ENCODE peak calls at places on chromosomes 5 and 9, in five cellular contexts. O, S, H, B and T are unnamed samples.

GRCh38 chr9:98171176-98171925 is 21.1 kb downstream of the CORO2A start:
- DNase-seq in B (no peak), H (no peak), O (no peak), S (no peak), T (no peak)

GRCh38 chr5:151183451-151184245 is 26.1 kb upstream of the ANXA6 start:
- DNase-seq in O (peak), S (no peak), B (no peak), H (peak), T (no peak)

GRCh38 chr9:114769664-114770063 is 36.2 kb downstream of the TNFSF15 start:
- DNase-seq in S (no peak), B (no peak), H (no peak), O (peak), T (no peak)

GRCh38 chr9:107760469-107761242 is 271.1 kb upstream of the KLF4 start:
- DNase-seq in O (no peak), H (no peak), S (no peak), B (no peak), T (peak)

GRCh38 chr5:87009146-87009545 is 258.5 kb upstream of the RASA1 start:
- DNase-seq in B (no peak), O (peak), S (no peak), H (peak), T (no peak)

GRCh38 chr9:98943682-98944129 is at the start of gene COL15A1:
- DNase-seq in S (peak), O (no peak), H (peak), B (peak), T (no peak)

GRCh38 chr5:56607074-56607473 is 208.3 kb upstream of the MAP3K1 start:
- DNase-seq in O (peak), H (no peak), B (no peak), S (no peak), T (peak)

GRCh38 chr9:27572566-27572917 is 739 bp downstream of the C9orf72 start:
- DNase-seq in H (peak), B (no peak), O (no peak), S (no peak), T (peak)

GRCh38 chr5:145568581-145568980 is 266.6 kb downstream of the PRELID2 start:
- DNase-seq in B (no peak), H (no peak), S (no peak), O (peak), T (no peak)

GRCh38 chr9:99130069-99130468 is 25.2 kb downstream of the TGFBR1 start:
- DNase-seq in B (no peak), O (no peak), H (no peak), S (no peak), T (peak)

GRCh38 chr9:124216474-124217176 is 41.1 kb upstream of the NEK6 start:
- DNase-seq in B (no peak), O (no peak), H (no peak), S (no peak), T (no peak)

GRCh38 chr5:145856285-145856818 is 16.5 kb downstream of the GRXCR2 start:
- DNase-seq in O (peak), B (peak), S (peak), H (peak), T (peak)

GRCh38 chr5:16894236-16895057 is 41.6 kb downstream of the MYO10 start:
- DNase-seq in S (peak), O (peak), H (peak), B (no peak), T (peak)

GRCh38 chr9:88380118-88380517 is 8.1 kb upstream of the SPIN1 start:
- DNase-seq in H (no peak), O (no peak), B (no peak), S (no peak), T (no peak)

GRCh38 chr5:111251941-111252340 is 27.8 kb downstream of the CAMK4 start:
- DNase-seq in O (peak), S (no peak), H (no peak), B (no peak), T (no peak)

GRCh38 chr9:76650692-76651091 is 113.5 kb upstream of the PCA3 start:
- DNase-seq in B (peak), S (no peak), H (no peak), O (no peak), T (no peak)

GRCh38 chr5:35924122-35924949 is 14.1 kb downstream of the CAPSL start:
- DNase-seq in H (peak), S (no peak), O (peak), B (no peak), T (no peak)

GRCh38 chr9:92048924-92049625 is 66.1 kb downstream of the SPTLC1 start:
- DNase-seq in B (peak), O (peak), S (no peak), H (no peak), T (peak)

DNA sequence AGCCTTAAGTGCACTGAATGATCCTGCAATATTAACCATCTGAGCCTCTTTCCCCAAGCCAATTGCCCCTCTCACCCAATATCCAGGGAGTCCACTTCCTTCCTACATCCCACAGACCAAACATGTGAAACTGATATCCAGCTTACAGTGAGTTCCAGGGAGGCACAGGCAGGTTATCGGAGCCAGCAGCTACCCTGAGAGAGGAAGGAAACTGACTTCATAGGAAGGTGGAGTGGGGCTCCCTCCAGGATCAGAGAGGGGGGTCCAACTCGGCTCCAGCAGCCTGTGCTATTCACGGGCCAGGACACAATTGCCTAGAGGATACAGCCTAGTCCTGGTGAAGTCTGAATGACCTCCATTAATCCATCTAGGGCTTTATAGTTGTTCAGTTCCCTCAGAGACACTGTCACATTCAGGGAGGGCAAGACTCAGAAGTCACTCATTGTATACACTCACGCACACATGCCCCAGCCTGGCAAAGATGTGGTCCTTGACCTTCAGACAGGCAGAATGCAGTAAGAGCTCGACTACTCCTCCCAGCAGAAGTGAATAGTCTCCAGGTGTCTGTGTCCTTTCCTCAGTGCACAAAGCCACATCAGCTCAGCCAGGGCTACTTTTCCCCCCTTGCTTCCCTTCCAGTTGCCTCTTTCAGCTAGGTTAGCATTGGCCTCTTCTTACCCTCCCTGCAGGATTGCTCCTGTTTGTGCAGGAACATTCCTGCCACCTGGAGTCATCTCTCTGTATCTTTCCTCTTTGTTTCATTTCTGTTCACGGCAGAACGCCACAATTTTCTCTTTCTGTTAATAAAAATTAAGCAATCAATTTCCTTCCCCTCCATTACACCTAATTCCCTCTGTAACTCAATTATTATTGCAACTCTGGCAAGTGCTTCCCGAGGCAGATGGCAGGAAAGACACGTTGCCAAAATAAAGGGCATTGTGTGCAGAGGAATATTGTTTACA is 501.7 kb downstream of the ARHGEF28 start:
- DNase-seq in S (no peak), O (peak), H (no peak), B (no peak), T (peak)
- H2BK5ac ChIP-seq in S (no peak), O (no peak), H (no peak), B (no peak), T (peak)

DNA sequence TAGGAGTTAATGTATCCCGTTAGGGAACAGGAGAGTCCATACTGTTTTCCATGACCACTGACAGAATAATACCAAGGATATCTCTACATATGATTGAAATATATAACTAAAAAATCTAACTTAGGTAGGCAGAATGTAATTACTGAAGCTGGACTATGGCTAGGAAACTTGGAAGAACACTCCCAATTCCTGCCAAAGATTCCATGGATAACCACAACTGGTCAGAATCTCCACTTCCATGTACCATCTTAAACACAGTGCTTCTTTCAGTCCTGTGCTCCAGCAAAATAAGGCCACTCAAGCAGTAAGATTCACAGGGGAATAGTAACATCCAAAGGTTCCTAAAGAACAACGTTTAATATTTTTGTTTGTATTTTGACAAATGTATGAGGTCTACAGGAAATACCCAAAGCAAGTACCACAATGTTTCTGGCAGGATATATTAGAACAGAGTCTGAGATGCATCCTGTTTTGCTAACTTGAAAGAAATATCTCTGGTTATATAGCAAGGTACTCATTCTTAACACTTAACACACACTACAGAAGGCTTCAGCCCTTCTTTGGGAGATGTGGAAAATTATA is 295.0 kb downstream of the ADAMTS6 start:
- DNase-seq in H (no peak), O (no peak), B (no peak), S (no peak), T (no peak)
- H3K27ac ChIP-seq in H (no peak), O (no peak), B (no peak), S (no peak), T (peak)

GRCh38 chr9:120910643-120911042 is 16.0 kb downstream of the TRAF1 start:
- DNase-seq in S (no peak), O (no peak), B (no peak), H (no peak), T (no peak)

GRCh38 chr9:120912958-120913672 is 13.5 kb downstream of the TRAF1 start:
- DNase-seq in H (no peak), B (no peak), S (no peak), O (no peak), T (no peak)

GRCh38 chr9:120913673-120914266 is 12.8 kb downstream of the TRAF1 start:
- DNase-seq in B (no peak), H (no peak), O (no peak), S (peak), T (no peak)

GRCh38 chr9:120909904-120910303 is 16.7 kb downstream of the TRAF1 start:
- DNase-seq in O (no peak), H (no peak), S (no peak), B (no peak), T (no peak)

DNA sequence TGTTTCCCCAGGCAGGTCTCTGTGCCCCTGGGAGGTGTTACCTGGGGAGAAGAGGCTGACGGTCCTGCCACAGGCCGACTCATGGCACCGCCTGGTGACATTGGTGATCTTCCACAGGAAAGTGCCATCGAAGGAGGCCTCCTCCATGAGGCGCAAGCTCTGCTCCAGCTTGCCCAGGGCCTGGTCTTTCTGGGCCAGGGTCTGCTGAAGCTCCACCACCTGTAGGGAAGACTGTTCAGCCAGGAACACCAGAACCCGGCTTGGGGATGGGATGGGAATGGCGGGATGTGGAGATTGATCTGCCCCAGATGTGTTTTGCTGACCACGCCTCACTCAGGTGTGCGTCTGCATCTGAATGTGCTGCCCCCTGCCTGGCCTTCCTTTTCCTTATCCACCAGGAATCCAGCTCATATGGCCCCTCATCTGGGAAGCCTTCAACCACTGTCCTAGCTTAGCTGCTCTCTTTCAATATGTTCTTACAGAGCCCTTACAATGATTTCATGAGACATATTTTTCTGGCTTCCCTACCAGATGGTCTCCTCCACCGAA is 15.2 kb downstream of the TRAF1 start:
- DNase-seq in O (no peak), S (no peak), B (peak), H (no peak), T (no peak)
- H2BK5ac ChIP-seq in O (no peak), S (no peak), B (no peak), H (no peak), T (no peak)

DNA sequence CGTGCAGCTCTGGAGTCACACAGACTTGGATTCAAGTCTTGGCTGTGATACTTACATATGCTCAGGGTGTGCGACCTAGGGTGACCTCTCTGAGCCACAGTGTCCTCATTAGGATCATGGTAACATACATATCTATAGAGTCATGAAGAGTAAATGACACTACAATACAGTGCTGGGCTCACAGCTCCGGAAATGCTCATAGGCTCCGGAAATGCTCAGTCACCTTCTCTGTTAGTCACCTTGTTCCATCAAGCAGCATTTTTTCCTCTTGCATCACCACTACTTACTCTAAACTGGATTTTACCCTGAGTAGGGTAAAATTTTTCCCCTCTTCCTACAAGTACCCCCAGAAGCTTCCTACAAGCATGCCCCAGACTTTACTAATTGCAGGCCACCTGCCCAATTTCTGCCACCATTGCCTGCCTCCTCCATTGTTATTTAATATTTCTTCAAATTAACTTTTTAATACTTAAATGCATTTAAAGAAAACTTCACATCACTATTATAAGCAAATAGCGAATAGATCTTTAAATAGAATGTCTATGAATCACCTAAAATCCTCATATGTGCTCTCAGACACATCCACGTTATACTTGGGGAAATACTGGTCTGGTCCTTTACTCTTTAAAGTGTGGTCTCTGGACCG is 147.6 kb upstream of the SPRY4 start:
- DNase-seq in B (no peak), O (peak), S (no peak), H (peak), T (peak)
- H3K27ac ChIP-seq in B (no peak), O (peak), S (no peak), H (no peak), T (no peak)

DNA sequence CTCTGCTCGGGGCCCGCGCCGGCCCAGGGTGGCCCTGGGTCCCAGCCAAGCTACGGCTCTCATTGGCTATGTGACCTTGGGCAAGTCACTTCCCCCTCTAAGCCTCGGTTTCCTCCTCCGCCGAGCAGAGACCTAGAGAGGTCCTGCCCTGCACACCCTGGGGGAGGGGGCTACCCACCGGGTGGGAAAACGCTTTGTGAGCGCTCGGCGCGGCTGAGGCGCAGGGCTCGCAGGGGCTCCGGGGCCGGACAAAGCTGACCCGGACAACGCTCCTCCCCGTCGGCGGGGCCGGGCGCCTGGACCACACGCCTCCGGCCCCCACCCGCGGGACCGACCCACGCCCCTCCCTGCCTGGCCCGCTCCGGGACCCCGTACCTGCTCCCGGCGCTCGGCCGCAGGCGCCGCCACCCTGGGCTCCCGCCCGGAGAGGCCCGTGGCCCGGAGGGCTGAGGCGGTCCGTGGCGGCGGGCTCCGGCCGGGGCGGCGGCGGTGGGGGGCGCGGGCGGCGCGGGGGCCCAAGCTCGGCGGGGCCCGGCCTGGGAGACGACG is 85.7 kb upstream of the MELK start:
- DNase-seq in H (peak), S (peak), O (no peak), B (peak), T (peak)
- H2BK5ac ChIP-seq in H (no peak), S (peak), O (peak), B (no peak), T (peak)

GRCh38 chr9:129598089-129598596 is 22.8 kb downstream of the C9orf50 start:
- DNase-seq in O (no peak), B (no peak), S (no peak), H (no peak), T (no peak)

GRCh38 chr9:129595323-129595741 is 25.6 kb downstream of the C9orf50 start:
- DNase-seq in S (no peak), H (no peak), B (no peak), O (peak), T (no peak)

GRCh38 chr9:129597355-129598088 is 23.4 kb downstream of the C9orf50 start:
- DNase-seq in H (peak), B (peak), O (peak), S (peak), T (peak)

GRCh38 chr9:129595903-129596540 is 24.9 kb downstream of the C9orf50 start:
- DNase-seq in B (no peak), O (no peak), H (no peak), S (no peak), T (no peak)

DNA sequence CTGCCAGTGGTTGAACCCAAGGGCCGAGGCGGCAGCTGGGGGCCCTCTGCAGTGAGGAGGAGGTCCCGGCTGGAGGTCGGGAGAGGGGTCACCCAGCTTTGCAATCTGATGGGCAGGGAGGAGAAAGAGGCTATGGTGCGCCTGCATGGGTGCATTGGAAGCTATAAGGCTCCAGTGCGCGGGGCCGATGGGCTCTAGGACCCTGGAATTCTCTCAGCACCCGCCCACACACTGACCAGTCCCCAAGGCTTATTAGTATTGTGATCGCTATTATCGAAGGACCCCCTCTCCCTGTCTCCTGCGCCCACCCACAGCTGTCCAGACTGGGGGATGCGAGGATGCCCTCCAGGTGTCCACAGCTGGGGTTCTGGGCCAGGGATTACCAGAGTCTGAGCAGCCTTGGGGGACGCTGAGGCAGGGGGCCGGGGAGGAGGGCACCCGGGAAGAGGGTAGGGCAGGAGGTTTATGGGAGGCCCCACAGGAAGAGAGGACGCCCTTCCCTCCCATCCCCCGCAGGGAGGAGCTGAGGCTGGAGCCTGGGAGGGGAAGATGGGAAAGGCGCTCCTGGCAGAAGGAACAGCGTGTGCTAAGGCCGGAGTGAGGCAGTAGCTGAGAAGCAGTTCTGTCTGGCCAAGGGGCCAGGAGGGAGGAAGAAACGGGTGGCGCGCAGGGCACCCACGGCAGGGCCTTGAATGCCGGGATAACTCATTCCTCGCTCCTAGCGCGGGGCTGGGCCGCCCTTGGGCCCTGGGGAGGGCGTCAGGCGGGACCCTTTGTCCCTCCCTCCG is 24.2 kb downstream of the C9orf50 start:
- DNase-seq in H (peak), S (peak), B (peak), O (peak), T (peak)
- H3K27ac ChIP-seq in H (peak), S (peak), B (no peak), O (peak), T (peak)

DNA sequence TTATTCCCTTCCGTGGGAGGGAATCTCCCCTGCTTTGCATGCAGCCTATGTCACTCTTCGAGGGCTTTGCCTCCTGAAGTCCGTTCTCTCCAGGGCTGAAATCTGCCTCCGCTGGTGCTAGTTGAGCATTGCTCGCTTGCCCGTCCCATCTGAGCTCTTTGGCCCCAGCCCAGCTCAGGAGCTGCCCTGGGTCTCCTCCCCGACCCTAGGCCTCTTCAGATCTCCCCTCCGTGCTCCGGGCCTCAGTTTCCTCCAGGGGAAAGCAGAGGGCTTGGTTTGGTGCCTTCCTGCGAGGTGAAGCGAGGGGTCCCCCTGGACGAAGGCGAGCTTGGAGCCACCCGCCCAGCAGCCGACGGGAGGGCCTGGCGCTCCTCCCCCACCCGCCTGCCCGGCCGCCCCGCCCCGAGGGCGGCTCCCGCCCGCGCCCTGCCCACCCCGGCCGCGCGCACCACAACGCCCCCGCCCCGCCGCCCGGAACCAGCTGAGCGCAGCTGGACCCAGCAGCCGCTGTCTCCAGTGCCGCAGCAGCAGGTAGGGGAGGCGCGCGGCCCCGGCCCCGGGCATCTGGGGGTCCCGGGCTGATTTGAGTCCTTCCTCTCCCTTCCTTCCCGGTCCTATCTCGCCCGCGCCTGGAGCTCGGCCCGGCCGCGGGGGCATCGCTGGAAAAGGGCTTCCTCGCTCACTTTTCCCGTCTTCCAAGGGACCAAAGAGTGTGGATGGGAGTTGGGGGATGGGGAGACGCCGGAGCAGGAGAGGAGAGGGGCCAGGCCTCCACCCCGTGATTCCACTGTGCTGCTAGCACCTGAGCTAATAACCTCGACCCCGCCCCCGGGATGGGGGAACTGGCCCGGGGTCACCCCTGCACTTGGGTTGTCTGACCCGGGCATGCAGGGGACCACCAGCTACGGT is at the start of gene GSN:
- DNase-seq in S (no peak), B (peak), H (peak), O (peak), T (peak)
- H2BK5ac ChIP-seq in S (no peak), B (no peak), H (no peak), O (peak), T (peak)